ENCODE peak calls at places on chromosomes 2 and 18, in eight cellular contexts. Y, R, D, C, H, N, P and I are unnamed samples. For H3K4me1, the result is how much of the 10 kb centered on the place peaks cover.

GRCh38 chr2:221025397-221025796 is 546.7 kb downstream of the EPHA4 start:
- DNase-seq in D (no peak), N (no peak), R (no peak), Y (no peak), P (no peak), C (no peak), H (no peak), I (no peak)

GRCh38 chr2:196987298-196987653 is 60.8 kb upstream of the PGAP1 start:
- DNase-seq in P (no peak), D (no peak), N (no peak), Y (no peak), R (no peak), C (no peak), H (no peak), I (no peak)

GRCh38 chr2:64987001-64987962 is 1.9 kb upstream of the SLC1A4 start:
- DNase-seq in D (no peak), N (no peak), Y (no peak), H (no peak), P (no peak), C (no peak), R (no peak), I (no peak)

GRCh38 chr2:134315471-134315870 is 61.6 kb downstream of the MGAT5 start:
- DNase-seq in D (no peak), N (no peak), P (no peak), R (no peak), Y (no peak), H (no peak), C (no peak), I (no peak)

GRCh38 chr18:43642647-43643046 is 365.4 kb upstream of the SYT4 start:
- DNase-seq in P (no peak), R (no peak), Y (no peak), H (no peak), D (no peak), C (no peak), N (no peak), I (no peak)

GRCh38 chr2:216882876-216883275 is 23.0 kb upstream of the TNP1 start:
- DNase-seq in N (no peak), D (no peak), C (no peak), H (peak), Y (no peak), R (no peak), P (no peak), I (peak)

GRCh38 chr2:229282758-229283546 is 11.9 kb upstream of the PID1 start:
- DNase-seq in N (peak), C (peak), R (peak), P (no peak), H (peak), Y (no peak), D (no peak), I (peak)

GRCh38 chr18:51522338-51522737 is 324.9 kb upstream of the MEX3C start:
- DNase-seq in Y (no peak), H (no peak), R (no peak), P (no peak), N (no peak), D (no peak), C (no peak), I (no peak)

GRCh38 chr18:48577478-48578190 is 38.8 kb downstream of the CTIF start:
- DNase-seq in H (no peak), N (no peak), R (no peak), C (no peak), D (no peak), P (no peak), Y (no peak), I (no peak)

GRCh38 chr18:9285604-9286003 is 49.0 kb upstream of the TWSG1 start:
- DNase-seq in P (no peak), D (no peak), N (no peak), Y (no peak), C (no peak), H (no peak), R (no peak), I (no peak)

GRCh38 chr2:23545391-23545790 is 160.4 kb downstream of the KLHL29 start:
- DNase-seq in D (no peak), N (no peak), P (no peak), Y (no peak), C (no peak), H (no peak), R (no peak), I (no peak)

GRCh38 chr18:57975805-57976204 is 68.2 kb upstream of the NEDD4L start:
- DNase-seq in Y (no peak), N (no peak), D (no peak), C (no peak), R (no peak), H (no peak), P (no peak), I (no peak)

GRCh38 chr2:180411631-180412030 is 404.5 kb upstream of the CWC22 start:
- DNase-seq in P (no peak), R (no peak), N (no peak), Y (no peak), C (no peak), H (no peak), D (no peak), I (no peak)

GRCh38 chr2:128573116-128573515 is 254.4 kb upstream of the HS6ST1 start:
- DNase-seq in C (no peak), Y (no peak), D (no peak), R (peak), P (no peak), H (no peak), N (no peak), I (no peak)

GRCh38 chr18:77102246-77103040 is 30.1 kb downstream of the MBP start:
- DNase-seq in H (no peak), P (no peak), D (no peak), Y (no peak), N (no peak), C (no peak), R (no peak), I (no peak)

GRCh38 chr2:11745613-11746375 is 638 bp upstream of the LPIN1 start:
- DNase-seq in C (no peak), R (no peak), P (no peak), Y (no peak), N (no peak), H (no peak), D (no peak), I (no peak)

GRCh38 chr2:102481931-102482330 is 8.9 kb downstream of the SLC9A4 start:
- DNase-seq in P (no peak), C (no peak), H (no peak), D (no peak), N (no peak), R (no peak), Y (no peak), I (no peak)

GRCh38 chr2:102485151-102485769 is 12.2 kb downstream of the SLC9A4 start:
- DNase-seq in P (no peak), H (no peak), Y (no peak), N (no peak), R (no peak), D (no peak), C (no peak), I (no peak)

GRCh38 chr2:102486941-102487702 is 14.1 kb downstream of the SLC9A4 start:
- DNase-seq in H (no peak), Y (no peak), R (no peak), D (no peak), N (no peak), P (no peak), C (no peak), I (no peak)

GRCh38 chr2:102483086-102483485 is 10.1 kb downstream of the SLC9A4 start:
- DNase-seq in Y (no peak), C (no peak), H (no peak), D (no peak), N (no peak), R (no peak), P (no peak), I (no peak)

GRCh38 chr2:102484310-102485061 is 11.5 kb downstream of the SLC9A4 start:
- DNase-seq in N (no peak), C (no peak), H (no peak), Y (no peak), D (no peak), R (no peak), P (no peak), I (no peak)
- H3K4me1 ChIP-seq in N (under half), C (under half), H (under half), Y (under half), D (under half), R (under half), P (under half), I (under half)

GRCh38 chr2:48322251-48322650 is 207.7 kb upstream of the STON1 start:
- DNase-seq in P (no peak), R (no peak), N (no peak), C (no peak), H (no peak), Y (no peak), D (no peak), I (no peak)

GRCh38 chr2:48320747-48321146 is 209.2 kb upstream of the STON1 start:
- DNase-seq in D (no peak), Y (no peak), N (no peak), P (no peak), R (no peak), H (no peak), C (no peak), I (no peak)

GRCh38 chr2:48316753-48317750 is 212.9 kb upstream of the STON1 start:
- DNase-seq in H (no peak), C (no peak), Y (no peak), D (no peak), P (no peak), R (no peak), N (no peak), I (no peak)

GRCh38 chr2:48318118-48318517 is 211.8 kb upstream of the STON1 start:
- DNase-seq in N (no peak), R (no peak), D (no peak), P (no peak), H (no peak), Y (no peak), C (no peak), I (no peak)

DNA sequence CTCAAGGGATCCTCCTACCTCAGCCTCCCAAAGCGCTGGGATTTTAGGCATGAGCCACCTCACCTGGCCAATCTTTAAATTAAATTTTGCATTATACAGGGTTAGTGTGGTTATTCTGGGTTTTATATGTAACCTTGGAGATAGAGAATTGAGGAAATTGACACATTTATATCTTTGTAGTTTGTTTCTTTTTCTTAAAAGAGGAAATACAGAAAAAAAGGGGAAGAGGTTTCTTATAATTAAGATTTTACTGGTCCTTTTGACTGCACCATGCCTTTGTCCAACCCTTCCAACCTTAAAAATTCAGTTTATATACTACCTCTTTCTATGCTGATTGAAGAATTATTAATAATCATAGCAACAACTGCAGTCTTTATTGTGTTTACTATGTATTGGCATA is 210.1 kb upstream of the STON1 start:
- DNase-seq in Y (no peak), C (no peak), R (no peak), D (no peak), N (no peak), P (no peak), H (no peak), I (no peak)
- H3K4me1 ChIP-seq in Y (under half), C (under half), R (under half), D (under half), N (under half), P (under half), H (under half), I (under half)

DNA sequence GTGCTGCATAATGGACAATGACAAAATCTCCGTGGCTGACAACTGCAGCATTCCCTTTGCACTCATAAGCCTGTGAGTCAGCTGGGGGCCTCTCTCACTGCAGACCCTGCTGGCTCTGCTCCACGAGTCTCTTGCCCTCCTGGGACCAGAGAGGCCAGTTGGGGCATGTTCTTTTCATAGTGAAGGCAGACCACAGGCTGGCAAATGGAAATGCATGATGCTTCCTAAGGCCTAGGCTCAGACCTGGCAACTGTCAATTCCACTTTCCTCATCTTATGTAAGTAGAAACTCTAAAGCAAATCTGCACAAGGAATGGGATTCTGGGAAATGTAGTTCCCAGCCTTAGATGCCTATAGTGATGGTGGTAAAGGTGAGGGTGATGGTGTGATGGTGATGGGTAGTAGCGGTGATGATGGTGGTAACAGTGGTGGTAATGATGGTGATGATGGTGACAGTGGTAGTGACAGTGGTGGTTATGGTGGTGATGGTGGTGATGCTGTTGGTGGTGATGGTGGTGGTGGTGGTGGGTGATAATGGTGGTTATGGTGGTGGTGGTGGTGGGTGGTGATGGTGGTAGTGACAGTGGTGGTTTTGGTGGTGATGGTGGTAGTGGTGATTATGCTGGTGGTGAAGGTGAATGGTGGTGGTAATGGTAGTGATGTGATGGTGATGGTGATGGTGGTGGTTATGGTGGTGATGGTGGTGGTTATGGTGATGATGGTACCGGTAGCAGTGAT is 185.8 kb upstream of the ARL4C start:
- DNase-seq in D (no peak), N (no peak), C (no peak), H (no peak), Y (no peak), R (no peak), P (no peak), I (no peak)
- H3K4me1 ChIP-seq in D (under half), N (under half), C (under half), H (under half), Y (under half), R (under half), P (under half), I (under half)

DNA sequence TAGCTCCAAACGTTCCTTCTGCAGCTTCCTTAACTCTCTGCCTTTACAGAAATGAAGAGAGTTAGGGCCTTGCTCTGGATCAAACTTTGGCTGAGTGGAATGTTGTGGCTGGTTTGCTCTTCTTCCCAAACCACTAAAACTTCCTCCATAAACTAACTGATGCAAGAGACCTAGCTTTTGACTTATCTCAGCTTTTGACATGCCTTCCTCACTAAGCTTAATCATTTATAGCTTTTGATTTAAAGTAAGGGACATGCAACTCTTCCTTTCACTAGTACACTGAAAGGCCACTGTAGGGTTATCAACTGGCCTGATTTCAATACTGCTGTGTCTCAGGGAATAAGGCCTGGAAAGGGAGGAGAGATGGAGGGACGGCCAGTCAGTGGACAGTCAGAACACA is 8.3 kb downstream of the PXDN start:
- DNase-seq in D (no peak), R (no peak), C (no peak), N (no peak), P (no peak), Y (no peak), H (no peak), I (no peak)
- H3K4me1 ChIP-seq in D (under half), R (half or more), C (under half), N (under half), P (under half), Y (under half), H (half or more), I (under half)